ENCODE peak calls at places on chromosome 18, in four cellular contexts. P, U, S and B are unnamed samples.

GRCh38 chr18:477565-477964 is 22.9 kb downstream of the COLEC12 start:
- DNase-seq in U (no peak), P (no peak), S (no peak), B (no peak)

GRCh38 chr18:811192-812122 is 585 bp downstream of the YES1 start:
- DNase-seq in S (no peak), U (no peak), P (peak), B (peak)

GRCh38 chr18:78406743-78407455 is 572.7 kb upstream of the SALL3 start:
- DNase-seq in S (no peak), U (no peak), P (no peak), B (no peak)

GRCh38 chr18:35862115-35862640 is 110.3 kb upstream of the RMP24 start:
- DNase-seq in S (no peak), P (no peak), U (no peak), B (no peak)

GRCh38 chr18:28357785-28358401 is 181.0 kb upstream of the CDH2 start:
- DNase-seq in U (no peak), S (no peak), P (no peak), B (no peak)

GRCh38 chr18:13809521-13810252 is 14.3 kb upstream of the MC5R start:
- DNase-seq in P (no peak), U (no peak), S (no peak), B (no peak)

GRCh38 chr18:69880083-69880482 is 67.6 kb downstream of the CD226 start:
- DNase-seq in S (no peak), U (no peak), P (no peak), B (no peak)

GRCh38 chr18:11066038-11066437 is 83.3 kb downstream of the PIEZO2 start:
- DNase-seq in S (no peak), U (no peak), P (no peak), B (no peak)

GRCh38 chr18:68376931-68377330 is 338.0 kb downstream of the TMX3 start:
- DNase-seq in U (no peak), P (no peak), S (no peak), B (no peak)

GRCh38 chr18:70464343-70465114 is 175.7 kb downstream of the SOCS6 start:
- DNase-seq in P (peak), U (peak), S (peak), B (peak)

DNA sequence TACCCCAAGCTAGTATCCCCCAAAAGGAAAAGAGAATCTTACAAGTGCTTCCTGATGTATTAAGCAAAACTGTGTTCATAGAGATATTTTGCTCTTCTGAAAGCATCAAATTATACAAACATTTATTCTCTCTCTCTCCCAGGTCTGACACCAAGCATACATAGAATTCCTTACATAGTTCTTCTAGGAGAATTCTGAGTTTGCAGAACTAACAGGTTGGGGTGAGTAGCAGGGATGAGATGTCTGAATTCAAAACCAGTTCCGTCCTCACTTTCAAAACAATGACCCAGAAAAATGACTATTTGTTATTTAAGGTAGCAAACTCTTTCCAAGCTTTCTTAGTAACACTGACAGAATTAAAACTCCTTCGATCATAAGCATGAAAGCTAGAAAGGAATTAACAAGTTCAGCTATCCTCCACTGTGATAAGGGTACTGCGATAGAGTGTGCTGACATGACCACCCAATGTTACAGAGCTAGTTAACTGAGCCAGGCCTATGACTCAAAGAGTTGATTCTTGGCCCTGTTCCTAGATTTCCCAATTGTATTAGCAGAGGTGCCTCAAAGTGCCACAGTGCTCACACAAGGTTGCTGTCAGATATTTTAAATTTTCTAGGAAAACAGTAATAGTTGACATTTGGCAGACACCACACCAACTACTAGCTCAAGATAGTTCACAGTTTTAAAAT is 85.8 kb upstream of the SETBP1 start:
- DNase-seq in S (no peak), U (no peak), P (no peak), B (no peak)
- TF ChIP-seq POLR2A in S (no peak), U (no peak), P (no peak), B (no peak)

GRCh38 chr18:46104128-46104911 is at the start of gene HAUS1:
- DNase-seq in S (peak), U (peak), P (peak), B (peak)
- TF ChIP-seq POLR2A in S (peak), U (peak), P (no peak), B (peak)

GRCh38 chr18:5543854-5544389 is at the start of gene EPB41L3:
- DNase-seq in U (no peak), S (peak), P (peak), B (peak)
- TF ChIP-seq POLR2A in U (peak), S (peak), P (no peak), B (no peak)

GRCh38 chr18:32896781-32897547 is 124.1 kb upstream of the KLHL14 start:
- DNase-seq in U (no peak), P (no peak), S (no peak), B (no peak)
- TF ChIP-seq POLR2A in U (no peak), P (no peak), S (no peak), B (no peak)

DNA sequence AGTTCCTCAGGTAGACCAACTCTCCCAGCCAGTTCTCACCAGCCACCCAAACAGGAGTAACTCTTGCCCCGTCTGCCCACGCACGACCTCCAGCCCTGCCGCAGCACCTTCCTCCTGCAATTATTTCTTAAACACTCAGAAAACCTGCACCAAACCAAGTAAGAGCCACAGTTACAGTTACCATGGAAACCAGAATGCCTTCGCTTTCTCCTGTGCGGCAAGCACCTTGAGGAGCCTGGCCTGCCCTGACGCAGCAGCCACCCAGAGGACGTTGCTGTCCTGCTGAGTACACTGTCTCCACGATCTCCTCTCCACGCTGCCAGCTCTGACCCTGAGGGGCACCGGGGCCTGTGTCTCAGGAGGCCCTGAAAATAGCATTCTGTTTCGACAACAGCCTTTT is 94.3 kb upstream of the SMIM21 start:
- DNase-seq in S (no peak), P (no peak), U (no peak), B (no peak)
- TF ChIP-seq POLR2A in S (no peak), P (no peak), U (no peak), B (no peak)

GRCh38 chr18:55322176-55322735 is 265.7 kb downstream of the TCF4 start:
- DNase-seq in P (peak), U (peak), S (peak), B (peak)
- TF ChIP-seq POLR2A in P (no peak), U (peak), S (peak), B (peak)

DNA sequence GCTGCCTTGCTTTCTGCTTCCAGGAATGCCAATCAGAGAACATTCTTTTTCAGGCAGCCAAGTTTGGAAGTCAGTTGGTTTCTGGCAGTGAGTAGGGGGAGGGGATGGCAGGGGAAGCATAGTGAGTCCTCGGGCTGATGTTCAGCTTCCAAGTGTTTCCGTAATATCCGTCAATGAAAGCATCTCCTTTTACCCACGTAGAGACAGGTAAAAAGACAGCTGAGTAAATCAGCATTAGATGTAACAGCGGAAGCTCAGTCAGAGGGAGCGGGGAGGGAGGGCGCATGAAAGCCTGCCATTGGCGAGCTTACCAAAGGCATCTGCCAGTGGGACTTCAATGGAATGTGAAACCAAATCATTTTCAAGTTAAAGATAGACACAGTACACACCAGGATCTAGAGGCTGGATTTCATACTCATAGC is 117.1 kb upstream of the DTNA start:
- DNase-seq in S (no peak), U (peak), P (no peak), B (peak)
- TF ChIP-seq POLR2A in S (no peak), U (peak), P (no peak), B (no peak)

DNA sequence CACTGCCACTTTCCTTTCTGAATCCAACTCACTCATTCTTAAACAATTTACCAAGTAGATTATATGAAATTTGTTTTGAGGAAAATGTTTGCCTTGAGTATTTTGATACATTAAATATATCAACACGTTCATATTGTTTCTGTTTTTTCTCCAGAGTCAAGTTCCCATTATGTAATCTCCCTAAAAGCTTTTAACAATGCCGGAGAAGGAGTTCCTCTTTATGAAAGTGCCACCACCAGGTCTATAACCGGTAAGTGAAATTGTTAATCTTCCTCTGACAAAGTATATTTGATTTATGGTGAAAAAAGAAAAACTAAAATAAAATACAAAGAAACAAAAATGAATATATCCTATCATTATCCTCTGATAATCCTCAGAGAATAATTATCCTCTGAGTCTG is 838.6 kb downstream of the MBD2 start:
- DNase-seq in P (no peak), U (no peak), S (no peak), B (no peak)
- TF ChIP-seq POLR2A in P (no peak), U (no peak), S (no peak), B (no peak)

DNA sequence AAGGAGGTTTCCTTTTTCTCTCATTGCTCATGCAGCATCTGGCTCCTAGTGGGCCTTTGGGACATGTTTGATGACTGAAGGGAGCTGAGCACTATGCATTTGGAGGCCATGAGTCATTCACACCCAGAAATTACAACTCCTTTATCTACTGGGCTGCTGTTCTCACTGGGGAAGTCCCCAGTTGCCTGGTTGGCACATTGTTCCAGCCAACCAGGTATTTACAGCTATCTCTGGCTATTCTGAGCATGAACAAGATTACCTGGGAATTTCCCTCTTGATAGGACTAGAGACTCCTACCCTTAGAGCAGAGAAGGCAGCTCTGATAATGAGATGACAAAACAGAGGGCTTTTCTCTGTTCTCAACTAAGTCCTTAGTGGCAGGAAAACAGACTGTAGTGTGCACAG is 206.5 kb downstream of the SETBP1 start:
- DNase-seq in S (no peak), U (no peak), P (no peak), B (no peak)
- TF ChIP-seq POLR2A in S (no peak), U (no peak), P (no peak), B (no peak)